ENCODE peak calls at places on chromosomes 4 and X, in nine cellular contexts. J is Karpas-422, S is hepatocyte, P is OCI-LY7, Z is endothelial cell of umbilical vein, K is GM12878, Y is PC-9, G is fibroblast of lung, H is neural progenitor cell. N is an unnamed sample. For H3K9me3, the result is how much of the 10 kb centered on the place peaks cover.

GRCh38 chr4:15963568-15963967 is 593 bp upstream of the FGFBP2 start:
- DNase-seq in J (no peak), S (no peak), P (no peak), Z (no peak), K (no peak), Y (no peak), G (no peak), H (no peak), N (no peak)

GRCh38 chrX:40300286-40300890 is 202.6 kb upstream of the BCOR start:
- DNase-seq in J (no peak), S (no peak), P (no peak), Z (no peak), K (no peak), Y (no peak), G (no peak), H (peak), N (no peak)

GRCh38 chr4:610411-611261 is 14.7 kb upstream of the PDE6B start:
- DNase-seq in J (no peak), S (peak), P (no peak), Z (no peak), K (no peak), Y (peak), G (peak), H (no peak), N (peak)

GRCh38 chr4:122977103-122977502 is 54.7 kb upstream of the NUDT6 start:
- DNase-seq in J (no peak), S (no peak), P (no peak), Z (no peak), K (no peak), Y (no peak), G (no peak), H (no peak), N (no peak)

GRCh38 chr4:66855956-66856355 is 689.3 kb downstream of the CENPC start:
- DNase-seq in J (no peak), S (no peak), P (no peak), Z (no peak), K (no peak), Y (no peak), G (peak), H (no peak), N (no peak)

GRCh38 chr4:171928336-171928735 is 115.1 kb downstream of the GALNTL6 start:
- DNase-seq in J (no peak), S (no peak), P (no peak), Z (no peak), K (no peak), Y (no peak), G (no peak), H (no peak), N (no peak)

GRCh38 chrX:43087825-43088224 is 309.9 kb upstream of the PPP1R2C start:
- DNase-seq in J (no peak), S (no peak), P (no peak), Z (no peak), K (no peak), Y (no peak), G (no peak), H (no peak), N (no peak)

GRCh38 chr4:169657470-169658107 is 37.2 kb downstream of the CLCN3 start:
- DNase-seq in J (peak), S (peak), P (no peak), Z (no peak), K (no peak), Y (no peak), G (no peak), H (no peak), N (no peak)

GRCh38 chr4:7876096-7876993 is 63.3 kb downstream of the AFAP1 start:
- DNase-seq in J (no peak), S (no peak), P (no peak), Z (peak), K (no peak), Y (no peak), G (peak), H (peak), N (no peak)

GRCh38 chr4:155675709-155676429 is 9.2 kb downstream of the GUCY1A1 start:
- DNase-seq in J (peak), S (no peak), P (no peak), Z (no peak), K (no peak), Y (no peak), G (no peak), H (peak), N (no peak)

GRCh38 chr4:140071806-140072205 is 82.2 kb downstream of the MAML3 start:
- DNase-seq in J (no peak), S (no peak), P (no peak), Z (no peak), K (peak), Y (no peak), G (peak), H (no peak), N (no peak)

GRCh38 chr4:52869196-52869595 is 7.1 kb downstream of the RASL11B start:
- DNase-seq in J (no peak), S (peak), P (no peak), Z (no peak), K (no peak), Y (no peak), G (peak), H (no peak), N (no peak)

GRCh38 chrX:118756111-118756510 is 28.7 kb downstream of the IL13RA1 start:
- DNase-seq in J (no peak), S (no peak), P (no peak), Z (no peak), K (no peak), Y (no peak), G (peak), H (no peak), N (no peak)

GRCh38 chr4:120965938-120966337 is 43.4 kb upstream of the PRDM5 start:
- DNase-seq in J (no peak), S (no peak), P (no peak), Z (no peak), K (no peak), Y (no peak), G (no peak), H (peak), N (no peak)

GRCh38 chr4:2792711-2793577 is at the start of gene SH3BP2:
- DNase-seq in J (peak), S (peak), P (peak), Z (peak), K (no peak), Y (no peak), G (peak), H (peak), N (no peak)

GRCh38 chrX:13220916-13221315 is 98.9 kb downstream of the ATXN3L start:
- DNase-seq in J (no peak), S (peak), P (no peak), Z (peak), K (no peak), Y (peak), G (peak), H (no peak), N (no peak)

GRCh38 chrX:72270316-72270866 is 6.7 kb downstream of the RPS4X start:
- DNase-seq in J (no peak), S (no peak), P (no peak), Z (no peak), K (no peak), Y (no peak), G (no peak), H (no peak), N (no peak)

GRCh38 chrX:2552621-2553297 is 52.0 kb upstream of the DHRSX start:
- DNase-seq in J (no peak), S (peak), P (no peak), Z (no peak), K (no peak), Y (no peak), G (peak), H (no peak), N (no peak)

GRCh38 chr4:82394896-82395295 is 21.1 kb upstream of the HNRNPD start:
- DNase-seq in J (no peak), S (peak), P (no peak), Z (no peak), K (no peak), Y (peak), G (no peak), H (no peak), N (peak)

GRCh38 chr4:179116011-179116410 is 1673.8 kb upstream of the AGA start:
- DNase-seq in J (no peak), S (no peak), P (no peak), Z (no peak), K (no peak), Y (no peak), G (peak), H (no peak), N (no peak)

GRCh38 chr4:62771656-62772557 is 1571.8 kb downstream of the ADGRL3 start:
- DNase-seq in J (no peak), S (no peak), P (no peak), Z (no peak), K (no peak), Y (no peak), G (no peak), H (peak), N (no peak)

GRCh38 chrX:155954793-155955192 is 42.7 kb upstream of the IL9R start:
- DNase-seq in J (no peak), S (no peak), P (no peak), Z (no peak), K (no peak), Y (no peak), G (no peak), H (no peak), N (no peak)
- H3K9me3 ChIP-seq in J (under half), S (under half), P (under half), Z (under half), K (under half), Y (under half), G (under half), H (under half), N (under half)

GRCh38 chr4:4851906-4852305 is 7.6 kb upstream of the MSX1 start:
- DNase-seq in J (no peak), S (no peak), P (no peak), Z (no peak), K (no peak), Y (no peak), G (no peak), H (no peak), N (no peak)
- H3K27ac ChIP-seq in J (no peak), S (no peak), P (no peak), Z (no peak), K (no peak), Y (no peak), G (no peak), H (no peak), N (no peak)

GRCh38 chrX:140088438-140088837 is 123.1 kb upstream of the CXorf66 start:
- DNase-seq in J (no peak), S (no peak), P (no peak), Z (no peak), K (no peak), Y (no peak), G (no peak), H (no peak), N (no peak)

GRCh38 chrX:140091276-140091886 is 126.1 kb upstream of the CXorf66 start:
- DNase-seq in J (no peak), S (peak), P (no peak), Z (no peak), K (no peak), Y (no peak), G (peak), H (peak), N (no peak)

GRCh38 chrX:140092121-140092520 is 126.8 kb upstream of the CXorf66 start:
- DNase-seq in J (no peak), S (no peak), P (no peak), Z (no peak), K (no peak), Y (no peak), G (no peak), H (no peak), N (no peak)

GRCh38 chrX:140087865-140088264 is 122.5 kb upstream of the CXorf66 start:
- DNase-seq in J (no peak), S (no peak), P (no peak), Z (no peak), K (no peak), Y (no peak), G (no peak), H (peak), N (no peak)

GRCh38 chrX:140090800-140091275 is 125.5 kb upstream of the CXorf66 start:
- DNase-seq in J (no peak), S (no peak), P (no peak), Z (no peak), K (no peak), Y (no peak), G (no peak), H (no peak), N (no peak)
- H2AFZ ChIP-seq in J (no peak), S (no peak), P (no peak), Z (no peak), K (no peak), Y (no peak), G (no peak), H (no peak), N (no peak)

GRCh38 chrX:47448165-47448806 is 34.7 kb downstream of the ZNF41 start:
- DNase-seq in J (no peak), S (no peak), P (no peak), Z (no peak), K (no peak), Y (no peak), G (no peak), H (no peak), N (no peak)
- H3K9me3 ChIP-seq in J (under half), S (under half), P (under half), Z (under half), K (under half), Y (under half), G (under half), H (under half), N (under half)

GRCh38 chr4:113636438-113636818 is 125.1 kb downstream of the CAMK2D start:
- DNase-seq in J (peak), S (no peak), P (peak), Z (no peak), K (no peak), Y (no peak), G (no peak), H (no peak), N (no peak)
- H3K27ac ChIP-seq in J (peak), S (no peak), P (peak), Z (no peak), K (peak), Y (no peak), G (peak), H (no peak), N (no peak)

GRCh38 chr4:107279729-107280128 is 243.6 kb upstream of the DKK2 start:
- DNase-seq in J (no peak), S (no peak), P (no peak), Z (peak), K (no peak), Y (peak), G (peak), H (no peak), N (no peak)

GRCh38 chr4:107270614-107271013 is 234.5 kb upstream of the DKK2 start:
- DNase-seq in J (no peak), S (no peak), P (no peak), Z (no peak), K (no peak), Y (no peak), G (no peak), H (no peak), N (no peak)

GRCh38 chr4:107278791-107279481 is 242.8 kb upstream of the DKK2 start:
- DNase-seq in J (no peak), S (no peak), P (no peak), Z (no peak), K (no peak), Y (no peak), G (peak), H (no peak), N (no peak)

GRCh38 chr4:107276052-107276451 is 239.9 kb upstream of the DKK2 start:
- DNase-seq in J (no peak), S (no peak), P (no peak), Z (no peak), K (no peak), Y (no peak), G (no peak), H (no peak), N (no peak)

GRCh38 chr4:107275192-107275591 is 239.1 kb upstream of the DKK2 start:
- DNase-seq in J (no peak), S (no peak), P (no peak), Z (no peak), K (no peak), Y (no peak), G (no peak), H (no peak), N (no peak)
- H2AFZ ChIP-seq in J (no peak), S (no peak), P (no peak), Z (no peak), K (no peak), Y (no peak), G (no peak), H (no peak), N (no peak)

GRCh38 chrX:148662014-148662413 is 161.6 kb downstream of the AFF2 start:
- DNase-seq in J (no peak), S (no peak), P (no peak), Z (no peak), K (no peak), Y (no peak), G (no peak), H (no peak), N (no peak)
- H3K9me3 ChIP-seq in J (under half), S (under half), P (under half), Z (under half), K (under half), Y (under half), G (under half), H (under half), N (under half)

GRCh38 chr4:133147365-133147821 is 1.7 kb upstream of the PCDH10 start:
- DNase-seq in J (no peak), S (peak), P (no peak), Z (peak), K (no peak), Y (no peak), G (no peak), H (peak), N (no peak)

GRCh38 chr4:133145241-133145640 is 3.9 kb upstream of the PCDH10 start:
- DNase-seq in J (no peak), S (no peak), P (no peak), Z (no peak), K (no peak), Y (no peak), G (no peak), H (no peak), N (no peak)

GRCh38 chr4:133146574-133147198 is 2.4 kb upstream of the PCDH10 start:
- DNase-seq in J (no peak), S (peak), P (no peak), Z (peak), K (no peak), Y (no peak), G (peak), H (peak), N (no peak)

GRCh38 chr4:133146192-133146573 is 2.9 kb upstream of the PCDH10 start:
- DNase-seq in J (no peak), S (no peak), P (no peak), Z (no peak), K (no peak), Y (no peak), G (no peak), H (no peak), N (no peak)

DNA sequence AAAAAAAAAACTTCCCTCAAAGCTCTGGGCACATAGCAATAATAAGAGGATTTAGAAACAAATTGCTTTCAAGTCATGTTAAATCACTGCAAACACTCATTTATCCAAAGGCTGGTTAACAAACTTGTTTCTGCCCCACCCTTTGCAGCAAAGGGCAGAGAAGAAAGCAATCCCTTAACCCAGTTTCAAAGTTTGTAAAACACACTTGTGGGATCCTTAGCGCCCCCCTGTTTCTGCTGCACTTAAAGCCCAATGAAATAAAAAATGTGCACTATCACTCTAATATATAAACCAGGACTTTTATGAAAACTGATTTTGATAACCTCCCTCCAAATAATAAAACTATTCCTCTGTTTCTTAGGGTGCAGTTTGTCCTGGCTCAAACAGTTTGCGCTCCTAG is 3.3 kb upstream of the PCDH10 start:
- DNase-seq in J (no peak), S (no peak), P (no peak), Z (peak), K (no peak), Y (no peak), G (no peak), H (no peak), N (no peak)
- H3K27ac ChIP-seq in J (no peak), S (no peak), P (no peak), Z (no peak), K (no peak), Y (no peak), G (no peak), H (no peak), N (no peak)

N was measured in keratinocyte.